ENCODE peak calls at places on chromosome 21, in five cellular contexts. One of them, this sample, is unnamed.
A peak's percentile ranks its signal among the peaks of the same experiment; 100 is the strongest.

GRCh38 chr21:37593740-37594471 is 227.3 kb downstream of the DYRK1A start:
- DNase-seq in CD8-positive, alpha-beta memory T cell: no peak
- DNase-seq in SK-N-SH: no peak
- DNase-seq in fibroblast of lung: no peak
- DNase-seq in ovary: no peak
- DNase-seq in this sample: no peak

GRCh38 chr21:26148071-26148470 is 22.5 kb downstream of the APP start:
- DNase-seq in CD8-positive, alpha-beta memory T cell: no peak
- DNase-seq in ovary: no peak
- DNase-seq in fibroblast of lung: no peak
- DNase-seq in SK-N-SH: no peak
- DNase-seq in this sample: no peak

GRCh38 chr21:32412162-32412997 is at the start of gene EVA1C:
- DNase-seq in SK-N-SH: peak; percentile 82
- DNase-seq in fibroblast of lung: peak; percentile 63
- DNase-seq in ovary: peak; percentile 79
- DNase-seq in CD8-positive, alpha-beta memory T cell: peak; percentile 68
- DNase-seq in this sample: peak; percentile 73

GRCh38 chr21:43777953-43778352 is 1.8 kb upstream of the CSTB start:
- DNase-seq in ovary: no peak
- DNase-seq in CD8-positive, alpha-beta memory T cell: no peak
- DNase-seq in fibroblast of lung: no peak
- DNase-seq in SK-N-SH: no peak
- DNase-seq in this sample: no peak

GRCh38 chr21:45326169-45326833 is 38.6 kb upstream of the POFUT2 start:
- DNase-seq in ovary: peak; percentile 62
- DNase-seq in fibroblast of lung: peak; percentile 63
- DNase-seq in SK-N-SH: peak; percentile 76
- DNase-seq in CD8-positive, alpha-beta memory T cell: no peak
- DNase-seq in this sample: no peak

GRCh38 chr21:45336870-45337269 is 49.2 kb upstream of the POFUT2 start:
- DNase-seq in SK-N-SH: no peak
- DNase-seq in ovary: peak; percentile 20
- DNase-seq in CD8-positive, alpha-beta memory T cell: no peak
- DNase-seq in fibroblast of lung: no peak
- DNase-seq in this sample: no peak

GRCh38 chr21:36806103-36806502 is 107.2 kb downstream of the SIM2 start:
- DNase-seq in fibroblast of lung: no peak
- DNase-seq in ovary: no peak
- DNase-seq in CD8-positive, alpha-beta memory T cell: no peak
- DNase-seq in SK-N-SH: no peak
- DNase-seq in this sample: no peak

GRCh38 chr21:28124541-28124940 is 868.1 kb downstream of the LTN1 start:
- DNase-seq in CD8-positive, alpha-beta memory T cell: no peak
- DNase-seq in fibroblast of lung: peak; percentile 25
- DNase-seq in ovary: no peak
- DNase-seq in SK-N-SH: no peak
- DNase-seq in this sample: no peak

GRCh38 chr21:31064803-31065202 is 26.5 kb upstream of the KRTAP19-8 start:
- DNase-seq in fibroblast of lung: no peak
- DNase-seq in CD8-positive, alpha-beta memory T cell: no peak
- DNase-seq in ovary: no peak
- DNase-seq in SK-N-SH: no peak
- DNase-seq in this sample: no peak

GRCh38 chr21:32096411-32096810 is 182.4 kb downstream of the MIS18A start:
- DNase-seq in SK-N-SH: peak; percentile 56
- DNase-seq in CD8-positive, alpha-beta memory T cell: no peak
- DNase-seq in ovary: no peak
- DNase-seq in fibroblast of lung: no peak
- DNase-seq in this sample: no peak

GRCh38 chr21:43194303-43195130 is 25.7 kb downstream of the CRYAA start:
- DNase-seq in ovary: no peak
- DNase-seq in fibroblast of lung: no peak
- DNase-seq in SK-N-SH: no peak
- DNase-seq in CD8-positive, alpha-beta memory T cell: no peak
- DNase-seq in this sample: no peak

GRCh38 chr21:43279578-43279894 is 110.7 kb downstream of the CRYAA start:
- DNase-seq in SK-N-SH: no peak
- DNase-seq in CD8-positive, alpha-beta memory T cell: no peak
- DNase-seq in fibroblast of lung: no peak
- DNase-seq in ovary: peak; percentile 14
- DNase-seq in this sample: no peak

GRCh38 chr21:44555200-44555875 is 3.3 kb downstream of the KRTAP10-3 start:
- DNase-seq in CD8-positive, alpha-beta memory T cell: no peak
- DNase-seq in ovary: no peak
- DNase-seq in fibroblast of lung: no peak
- DNase-seq in SK-N-SH: no peak
- DNase-seq in this sample: no peak

GRCh38 chr21:46150073-46150472 is 5.3 kb downstream of the FTCD start:
- DNase-seq in ovary: peak; percentile 21
- DNase-seq in CD8-positive, alpha-beta memory T cell: no peak
- DNase-seq in fibroblast of lung: no peak
- DNase-seq in SK-N-SH: no peak
- DNase-seq in this sample: peak; percentile 25

GRCh38 chr21:31470896-31471694 is 127.0 kb upstream of the TIAM1 start:
- DNase-seq in ovary: no peak
- DNase-seq in CD8-positive, alpha-beta memory T cell: no peak
- DNase-seq in fibroblast of lung: no peak
- DNase-seq in SK-N-SH: no peak
- DNase-seq in this sample: no peak

GRCh38 chr21:45018131-45019075 is 56.0 kb upstream of the ADARB1 start:
- DNase-seq in ovary: peak; percentile 22
- DNase-seq in CD8-positive, alpha-beta memory T cell: no peak
- DNase-seq in SK-N-SH: peak; percentile 81
- DNase-seq in fibroblast of lung: no peak
- DNase-seq in this sample: peak; percentile 17

GRCh38 chr21:17519965-17520364 is 7.1 kb downstream of the CXADR start:
- DNase-seq in SK-N-SH: no peak
- DNase-seq in CD8-positive, alpha-beta memory T cell: no peak
- DNase-seq in ovary: no peak
- DNase-seq in fibroblast of lung: no peak
- DNase-seq in this sample: no peak

GRCh38 chr21:46052703-46053651 is 44.9 kb upstream of the COL6A2 start:
- DNase-seq in CD8-positive, alpha-beta memory T cell: peak; percentile 28
- DNase-seq in fibroblast of lung: peak; percentile 46
- DNase-seq in ovary: no peak
- DNase-seq in SK-N-SH: no peak
- DNase-seq in this sample: no peak

DNA sequence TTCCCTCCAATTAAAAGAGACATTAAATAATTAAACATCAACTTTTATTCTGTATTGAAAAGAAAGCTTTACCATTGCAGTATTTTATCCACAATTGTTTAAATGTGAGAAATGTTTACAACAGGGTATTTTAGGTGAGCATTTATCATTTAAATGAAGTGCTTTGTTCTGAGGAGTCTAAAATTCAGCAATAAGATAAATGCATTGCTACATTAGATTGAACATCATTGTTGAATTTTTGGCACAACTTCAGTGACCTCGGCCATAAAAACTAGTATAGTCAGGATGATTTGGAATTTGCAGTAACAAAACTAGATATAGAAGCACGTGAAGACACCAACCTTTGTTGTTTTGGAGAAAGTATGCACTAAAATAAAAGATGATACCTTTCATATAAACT is 692.9 kb downstream of the USP25 start:
- DNase-seq in SK-N-SH: no peak
- DNase-seq in CD8-positive, alpha-beta memory T cell: no peak
- DNase-seq in ovary: no peak
- DNase-seq in fibroblast of lung: no peak
- DNase-seq in this sample: no peak
- H3K4me3 ChIP-seq in SK-N-SH: no peak overlapping the region
- H3K4me3 ChIP-seq in CD8-positive, alpha-beta memory T cell: no peak overlapping the region
- H3K4me3 ChIP-seq in ovary: no peak overlapping the region
- H3K4me3 ChIP-seq in fibroblast of lung: peak overlapping the region; percentile 4
- H3K4me3 ChIP-seq in this sample: no peak overlapping the region

GRCh38 chr21:41640756-41641509 is 125.9 kb downstream of the RIPK4 start:
- DNase-seq in SK-N-SH: no peak
- DNase-seq in ovary: no peak
- DNase-seq in CD8-positive, alpha-beta memory T cell: no peak
- DNase-seq in fibroblast of lung: peak; percentile 18
- DNase-seq in this sample: no peak

GRCh38 chr21:41639336-41639735 is 127.5 kb downstream of the RIPK4 start:
- DNase-seq in SK-N-SH: no peak
- DNase-seq in ovary: no peak
- DNase-seq in fibroblast of lung: no peak
- DNase-seq in CD8-positive, alpha-beta memory T cell: no peak
- DNase-seq in this sample: no peak

GRCh38 chr21:41638201-41638790 is 128.6 kb downstream of the RIPK4 start:
- DNase-seq in CD8-positive, alpha-beta memory T cell: no peak
- DNase-seq in ovary: no peak
- DNase-seq in SK-N-SH: no peak
- DNase-seq in fibroblast of lung: no peak
- DNase-seq in this sample: no peak

GRCh38 chr21:41641510-41641815 is 125.4 kb downstream of the RIPK4 start:
- DNase-seq in ovary: no peak
- DNase-seq in CD8-positive, alpha-beta memory T cell: no peak
- DNase-seq in SK-N-SH: no peak
- DNase-seq in fibroblast of lung: peak; percentile 6
- DNase-seq in this sample: no peak

GRCh38 chr21:41639766-41640165 is 127.1 kb downstream of the RIPK4 start:
- DNase-seq in CD8-positive, alpha-beta memory T cell: no peak
- DNase-seq in ovary: no peak
- DNase-seq in fibroblast of lung: no peak
- DNase-seq in SK-N-SH: no peak
- DNase-seq in this sample: no peak
- H3K4me1 ChIP-seq in CD8-positive, alpha-beta memory T cell: no peaks in the 10 kb centered on the region
- H3K4me1 ChIP-seq in ovary: no peaks in the 10 kb centered on the region
- H3K4me1 ChIP-seq in fibroblast of lung: peaks cover 18% of the 10 kb centered on the region
- H3K4me1 ChIP-seq in SK-N-SH: peaks cover 24% of the 10 kb centered on the region
- H3K4me1 ChIP-seq in this sample: no peaks in the 10 kb centered on the region

GRCh38 chr21:14617836-14618235 is 71.7 kb upstream of the SAMSN1 start:
- DNase-seq in fibroblast of lung: no peak
- DNase-seq in SK-N-SH: no peak
- DNase-seq in ovary: no peak
- DNase-seq in CD8-positive, alpha-beta memory T cell: no peak
- DNase-seq in this sample: no peak

GRCh38 chr21:14620152-14620551 is 74.0 kb upstream of the SAMSN1 start:
- DNase-seq in fibroblast of lung: no peak
- DNase-seq in CD8-positive, alpha-beta memory T cell: no peak
- DNase-seq in ovary: no peak
- DNase-seq in SK-N-SH: no peak
- DNase-seq in this sample: no peak

GRCh38 chr21:14616303-14617039 is 70.4 kb upstream of the SAMSN1 start:
- DNase-seq in fibroblast of lung: no peak
- DNase-seq in CD8-positive, alpha-beta memory T cell: no peak
- DNase-seq in ovary: no peak
- DNase-seq in SK-N-SH: no peak
- DNase-seq in this sample: no peak

GRCh38 chr21:14614287-14614686 is 68.2 kb upstream of the SAMSN1 start:
- DNase-seq in ovary: no peak
- DNase-seq in fibroblast of lung: no peak
- DNase-seq in CD8-positive, alpha-beta memory T cell: no peak
- DNase-seq in SK-N-SH: no peak
- DNase-seq in this sample: no peak

DNA sequence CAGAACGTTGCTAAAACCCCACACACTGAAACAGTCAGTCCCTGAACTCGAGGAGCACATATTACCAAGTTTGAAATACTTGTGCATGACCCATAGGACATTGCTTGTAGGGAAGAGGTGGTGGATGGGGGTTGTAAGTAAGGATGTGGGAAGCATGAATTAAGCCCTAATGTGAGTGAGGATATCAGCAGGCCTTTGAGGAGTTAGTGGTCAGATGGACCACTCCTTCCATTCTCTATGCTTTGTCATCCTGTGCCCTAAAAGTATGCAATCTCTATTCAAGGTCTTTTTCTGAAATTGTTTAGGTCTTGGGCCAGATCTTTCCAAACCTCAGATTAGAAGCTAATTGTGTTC is 70.9 kb upstream of the SAMSN1 start:
- DNase-seq in CD8-positive, alpha-beta memory T cell: no peak
- DNase-seq in fibroblast of lung: no peak
- DNase-seq in ovary: no peak
- DNase-seq in SK-N-SH: no peak
- DNase-seq in this sample: no peak
- H3K4me3 ChIP-seq in CD8-positive, alpha-beta memory T cell: no peak overlapping the region
- H3K4me3 ChIP-seq in fibroblast of lung: no peak overlapping the region
- H3K4me3 ChIP-seq in ovary: no peak overlapping the region
- H3K4me3 ChIP-seq in SK-N-SH: no peak overlapping the region
- H3K4me3 ChIP-seq in this sample: no peak overlapping the region

GRCh38 chr21:39334611-39335010 is 14.3 kb downstream of the HMGN1 start:
- DNase-seq in fibroblast of lung: no peak
- DNase-seq in SK-N-SH: no peak
- DNase-seq in ovary: no peak
- DNase-seq in CD8-positive, alpha-beta memory T cell: no peak
- DNase-seq in this sample: no peak

GRCh38 chr21:39340687-39341086 is 8.2 kb downstream of the HMGN1 start:
- DNase-seq in fibroblast of lung: no peak
- DNase-seq in CD8-positive, alpha-beta memory T cell: no peak
- DNase-seq in ovary: no peak
- DNase-seq in SK-N-SH: no peak
- DNase-seq in this sample: no peak

GRCh38 chr21:39332175-39332574 is 16.7 kb downstream of the HMGN1 start:
- DNase-seq in CD8-positive, alpha-beta memory T cell: no peak
- DNase-seq in SK-N-SH: no peak
- DNase-seq in fibroblast of lung: no peak
- DNase-seq in ovary: no peak
- DNase-seq in this sample: no peak

GRCh38 chr21:39341249-39341923 is 7.5 kb downstream of the HMGN1 start:
- DNase-seq in CD8-positive, alpha-beta memory T cell: no peak
- DNase-seq in SK-N-SH: no peak
- DNase-seq in fibroblast of lung: no peak
- DNase-seq in ovary: no peak
- DNase-seq in this sample: no peak

DNA sequence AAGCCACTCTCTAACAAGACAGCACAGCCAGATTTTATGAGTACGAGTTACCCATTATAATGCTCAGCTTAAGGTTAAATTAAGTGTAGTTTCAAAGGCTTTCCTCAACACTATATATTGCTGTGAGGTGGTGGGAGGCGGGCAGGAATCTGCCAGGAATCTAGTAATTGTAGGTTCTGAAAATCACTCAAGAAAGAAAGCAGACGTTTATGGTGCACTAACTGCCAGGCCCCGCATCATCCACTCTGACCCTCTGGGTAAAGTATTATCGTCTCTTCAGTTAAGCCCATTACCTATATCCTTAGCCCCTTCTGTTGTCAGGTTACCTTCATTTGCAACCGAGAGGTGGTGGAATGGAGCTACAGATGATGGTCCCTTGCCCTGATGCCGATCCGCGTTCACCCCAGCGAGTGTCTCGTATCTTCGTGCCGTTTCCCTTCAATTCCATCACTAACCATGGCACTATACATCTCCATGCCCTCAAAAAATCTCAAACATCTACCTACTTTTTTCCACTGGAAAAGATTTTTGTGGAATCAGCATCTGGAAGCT is 12.4 kb downstream of the HMGN1 start:
- DNase-seq in SK-N-SH: no peak
- DNase-seq in fibroblast of lung: no peak
- DNase-seq in CD8-positive, alpha-beta memory T cell: no peak
- DNase-seq in ovary: no peak
- DNase-seq in this sample: no peak
- H3K4me1 ChIP-seq in SK-N-SH: no peaks in the 10 kb centered on the region
- H3K4me1 ChIP-seq in fibroblast of lung: no peaks in the 10 kb centered on the region
- H3K4me1 ChIP-seq in CD8-positive, alpha-beta memory T cell: no peaks in the 10 kb centered on the region
- H3K4me1 ChIP-seq in ovary: peaks cover 3% of the 10 kb centered on the region
- H3K4me1 ChIP-seq in this sample: no peaks in the 10 kb centered on the region

This sample was measured in right lobe of liver.